ENCODE peak calls at places on chromosome 15, in eight cellular contexts. One of them, this sample, is unnamed.

GRCh38 chr15:65374831-65375401 is 2.9 kb downstream of the IGDCC3 start:
- DNase-seq in PC-9: no peak
- DNase-seq in lower leg skin: no peak
- DNase-seq in NCI-H345: no peak
- DNase-seq in lung microvascular endothelial cell: no peak
- DNase-seq in stimulated activated CD8-positive, alpha-beta memory T cell treated with anti-CD3 and anti-CD28 coated beads, Interleukin-4, amount 100 ng/mL, for 24 hours: no peak
- DNase-seq in H4: no peak
- DNase-seq in activated CD4-positive, alpha-beta T cell treated with anti-CD3 and anti-CD28 coated beads for 4 hours: no peak
- DNase-seq in this sample: no peak

GRCh38 chr15:86919581-86919980 is 839.9 kb downstream of the AGBL1 start:
- DNase-seq in PC-9: no peak
- DNase-seq in lower leg skin: no peak
- DNase-seq in NCI-H345: no peak
- DNase-seq in lung microvascular endothelial cell: no peak
- DNase-seq in stimulated activated CD8-positive, alpha-beta memory T cell treated with anti-CD3 and anti-CD28 coated beads, Interleukin-4, amount 100 ng/mL, for 24 hours: no peak
- DNase-seq in H4: no peak
- DNase-seq in activated CD4-positive, alpha-beta T cell treated with anti-CD3 and anti-CD28 coated beads for 4 hours: no peak
- DNase-seq in this sample: no peak

GRCh38 chr15:73927476-73928240 is 1.4 kb downstream of the LOXL1 start:
- DNase-seq in PC-9: peak
- DNase-seq in lower leg skin: no peak
- DNase-seq in NCI-H345: peak
- DNase-seq in lung microvascular endothelial cell: peak
- DNase-seq in stimulated activated CD8-positive, alpha-beta memory T cell treated with anti-CD3 and anti-CD28 coated beads, Interleukin-4, amount 100 ng/mL, for 24 hours: peak
- DNase-seq in H4: peak
- DNase-seq in activated CD4-positive, alpha-beta T cell treated with anti-CD3 and anti-CD28 coated beads for 4 hours: peak
- DNase-seq in this sample: no peak

GRCh38 chr15:65856821-65857455 is 12.4 kb upstream of the RAB11A start:
- DNase-seq in PC-9: peak
- DNase-seq in lower leg skin: peak
- DNase-seq in NCI-H345: peak
- DNase-seq in lung microvascular endothelial cell: peak
- DNase-seq in stimulated activated CD8-positive, alpha-beta memory T cell treated with anti-CD3 and anti-CD28 coated beads, Interleukin-4, amount 100 ng/mL, for 24 hours: peak
- DNase-seq in H4: peak
- DNase-seq in activated CD4-positive, alpha-beta T cell treated with anti-CD3 and anti-CD28 coated beads for 4 hours: peak
- DNase-seq in this sample: peak

GRCh38 chr15:65818927-65819562 is 27.0 kb upstream of the DENND4A start:
- DNase-seq in PC-9: no peak
- DNase-seq in lower leg skin: no peak
- DNase-seq in NCI-H345: no peak
- DNase-seq in lung microvascular endothelial cell: peak
- DNase-seq in stimulated activated CD8-positive, alpha-beta memory T cell treated with anti-CD3 and anti-CD28 coated beads, Interleukin-4, amount 100 ng/mL, for 24 hours: no peak
- DNase-seq in H4: no peak
- DNase-seq in activated CD4-positive, alpha-beta T cell treated with anti-CD3 and anti-CD28 coated beads for 4 hours: no peak
- DNase-seq in this sample: no peak

GRCh38 chr15:61079529-61079928 is 149.6 kb downstream of the RORA start:
- DNase-seq in PC-9: no peak
- DNase-seq in lower leg skin: no peak
- DNase-seq in NCI-H345: no peak
- DNase-seq in lung microvascular endothelial cell: no peak
- DNase-seq in stimulated activated CD8-positive, alpha-beta memory T cell treated with anti-CD3 and anti-CD28 coated beads, Interleukin-4, amount 100 ng/mL, for 24 hours: no peak
- DNase-seq in H4: no peak
- DNase-seq in activated CD4-positive, alpha-beta T cell treated with anti-CD3 and anti-CD28 coated beads for 4 hours: no peak
- DNase-seq in this sample: no peak

GRCh38 chr15:66943456-66944095 is 121.8 kb upstream of the SMAD3 start:
- DNase-seq in PC-9: no peak
- DNase-seq in lower leg skin: no peak
- DNase-seq in NCI-H345: peak
- DNase-seq in lung microvascular endothelial cell: no peak
- DNase-seq in stimulated activated CD8-positive, alpha-beta memory T cell treated with anti-CD3 and anti-CD28 coated beads, Interleukin-4, amount 100 ng/mL, for 24 hours: no peak
- DNase-seq in H4: no peak
- DNase-seq in activated CD4-positive, alpha-beta T cell treated with anti-CD3 and anti-CD28 coated beads for 4 hours: no peak
- DNase-seq in this sample: no peak

GRCh38 chr15:39270976-39271375 is 309.9 kb upstream of the THBS1 start:
- DNase-seq in PC-9: no peak
- DNase-seq in lower leg skin: no peak
- DNase-seq in NCI-H345: no peak
- DNase-seq in lung microvascular endothelial cell: peak
- DNase-seq in stimulated activated CD8-positive, alpha-beta memory T cell treated with anti-CD3 and anti-CD28 coated beads, Interleukin-4, amount 100 ng/mL, for 24 hours: no peak
- DNase-seq in H4: peak
- DNase-seq in activated CD4-positive, alpha-beta T cell treated with anti-CD3 and anti-CD28 coated beads for 4 hours: no peak
- DNase-seq in this sample: no peak

GRCh38 chr15:100788080-100788730 is 91.4 kb upstream of the ALDH1A3 start:
- DNase-seq in PC-9: no peak
- DNase-seq in lower leg skin: no peak
- DNase-seq in NCI-H345: no peak
- DNase-seq in lung microvascular endothelial cell: no peak
- DNase-seq in stimulated activated CD8-positive, alpha-beta memory T cell treated with anti-CD3 and anti-CD28 coated beads, Interleukin-4, amount 100 ng/mL, for 24 hours: no peak
- DNase-seq in H4: no peak
- DNase-seq in activated CD4-positive, alpha-beta T cell treated with anti-CD3 and anti-CD28 coated beads for 4 hours: no peak
- DNase-seq in this sample: no peak

GRCh38 chr15:61383421-61383820 is 154.3 kb upstream of the RORA start:
- DNase-seq in PC-9: no peak
- DNase-seq in lower leg skin: no peak
- DNase-seq in NCI-H345: no peak
- DNase-seq in lung microvascular endothelial cell: no peak
- DNase-seq in stimulated activated CD8-positive, alpha-beta memory T cell treated with anti-CD3 and anti-CD28 coated beads, Interleukin-4, amount 100 ng/mL, for 24 hours: no peak
- DNase-seq in H4: no peak
- DNase-seq in activated CD4-positive, alpha-beta T cell treated with anti-CD3 and anti-CD28 coated beads for 4 hours: no peak
- DNase-seq in this sample: no peak

GRCh38 chr15:71312194-71312708 is 197.0 kb downstream of the THSD4 start:
- DNase-seq in PC-9: no peak
- DNase-seq in lower leg skin: no peak
- DNase-seq in NCI-H345: no peak
- DNase-seq in lung microvascular endothelial cell: no peak
- DNase-seq in stimulated activated CD8-positive, alpha-beta memory T cell treated with anti-CD3 and anti-CD28 coated beads, Interleukin-4, amount 100 ng/mL, for 24 hours: no peak
- DNase-seq in H4: no peak
- DNase-seq in activated CD4-positive, alpha-beta T cell treated with anti-CD3 and anti-CD28 coated beads for 4 hours: no peak
- DNase-seq in this sample: no peak

GRCh38 chr15:60337069-60337468 is 60.7 kb downstream of the ANXA2 start:
- DNase-seq in PC-9: no peak
- DNase-seq in lower leg skin: no peak
- DNase-seq in NCI-H345: no peak
- DNase-seq in lung microvascular endothelial cell: no peak
- DNase-seq in stimulated activated CD8-positive, alpha-beta memory T cell treated with anti-CD3 and anti-CD28 coated beads, Interleukin-4, amount 100 ng/mL, for 24 hours: no peak
- DNase-seq in H4: no peak
- DNase-seq in activated CD4-positive, alpha-beta T cell treated with anti-CD3 and anti-CD28 coated beads for 4 hours: no peak
- DNase-seq in this sample: no peak

GRCh38 chr15:81308260-81308659 is 15.7 kb downstream of the STARD5 start:
- DNase-seq in PC-9: no peak
- DNase-seq in lower leg skin: no peak
- DNase-seq in NCI-H345: no peak
- DNase-seq in lung microvascular endothelial cell: no peak
- DNase-seq in stimulated activated CD8-positive, alpha-beta memory T cell treated with anti-CD3 and anti-CD28 coated beads, Interleukin-4, amount 100 ng/mL, for 24 hours: no peak
- DNase-seq in H4: no peak
- DNase-seq in activated CD4-positive, alpha-beta T cell treated with anti-CD3 and anti-CD28 coated beads for 4 hours: no peak
- DNase-seq in this sample: no peak

GRCh38 chr15:60006203-60006782 is 2.2 kb downstream of the FOXB1 start:
- DNase-seq in PC-9: peak
- DNase-seq in lower leg skin: no peak
- DNase-seq in NCI-H345: peak
- DNase-seq in lung microvascular endothelial cell: no peak
- DNase-seq in stimulated activated CD8-positive, alpha-beta memory T cell treated with anti-CD3 and anti-CD28 coated beads, Interleukin-4, amount 100 ng/mL, for 24 hours: peak
- DNase-seq in H4: peak
- DNase-seq in activated CD4-positive, alpha-beta T cell treated with anti-CD3 and anti-CD28 coated beads for 4 hours: peak
- DNase-seq in this sample: no peak

GRCh38 chr15:75887178-75887577 is 16.5 kb upstream of the FBXO22 start:
- DNase-seq in PC-9: no peak
- DNase-seq in lower leg skin: no peak
- DNase-seq in NCI-H345: no peak
- DNase-seq in lung microvascular endothelial cell: no peak
- DNase-seq in stimulated activated CD8-positive, alpha-beta memory T cell treated with anti-CD3 and anti-CD28 coated beads, Interleukin-4, amount 100 ng/mL, for 24 hours: no peak
- DNase-seq in H4: no peak
- DNase-seq in activated CD4-positive, alpha-beta T cell treated with anti-CD3 and anti-CD28 coated beads for 4 hours: no peak
- DNase-seq in this sample: no peak

GRCh38 chr15:96366526-96366877 is 36.0 kb downstream of the NR2F2 start:
- DNase-seq in PC-9: no peak
- DNase-seq in lower leg skin: no peak
- DNase-seq in NCI-H345: no peak
- DNase-seq in lung microvascular endothelial cell: no peak
- DNase-seq in stimulated activated CD8-positive, alpha-beta memory T cell treated with anti-CD3 and anti-CD28 coated beads, Interleukin-4, amount 100 ng/mL, for 24 hours: no peak
- DNase-seq in H4: no peak
- DNase-seq in activated CD4-positive, alpha-beta T cell treated with anti-CD3 and anti-CD28 coated beads for 4 hours: no peak
- DNase-seq in this sample: no peak

GRCh38 chr15:44023176-44023575 is 171.9 kb downstream of the FRMD5 start:
- DNase-seq in PC-9: no peak
- DNase-seq in lower leg skin: no peak
- DNase-seq in NCI-H345: no peak
- DNase-seq in lung microvascular endothelial cell: no peak
- DNase-seq in stimulated activated CD8-positive, alpha-beta memory T cell treated with anti-CD3 and anti-CD28 coated beads, Interleukin-4, amount 100 ng/mL, for 24 hours: no peak
- DNase-seq in H4: no peak
- DNase-seq in activated CD4-positive, alpha-beta T cell treated with anti-CD3 and anti-CD28 coated beads for 4 hours: no peak
- DNase-seq in this sample: no peak

GRCh38 chr15:71079208-71080044 is 35.8 kb upstream of the THSD4 start:
- DNase-seq in PC-9: peak
- DNase-seq in lower leg skin: no peak
- DNase-seq in NCI-H345: no peak
- DNase-seq in lung microvascular endothelial cell: peak
- DNase-seq in stimulated activated CD8-positive, alpha-beta memory T cell treated with anti-CD3 and anti-CD28 coated beads, Interleukin-4, amount 100 ng/mL, for 24 hours: no peak
- DNase-seq in H4: peak
- DNase-seq in activated CD4-positive, alpha-beta T cell treated with anti-CD3 and anti-CD28 coated beads for 4 hours: no peak
- DNase-seq in this sample: no peak

GRCh38 chr15:77642793-77643430 is 10.2 kb upstream of the LINGO1 start:
- DNase-seq in PC-9: no peak
- DNase-seq in lower leg skin: no peak
- DNase-seq in NCI-H345: no peak
- DNase-seq in lung microvascular endothelial cell: no peak
- DNase-seq in stimulated activated CD8-positive, alpha-beta memory T cell treated with anti-CD3 and anti-CD28 coated beads, Interleukin-4, amount 100 ng/mL, for 24 hours: no peak
- DNase-seq in H4: no peak
- DNase-seq in activated CD4-positive, alpha-beta T cell treated with anti-CD3 and anti-CD28 coated beads for 4 hours: no peak
- DNase-seq in this sample: no peak

GRCh38 chr15:51908312-51908711 is 63.3 kb downstream of the LEO1 start:
- DNase-seq in PC-9: no peak
- DNase-seq in lower leg skin: no peak
- DNase-seq in NCI-H345: no peak
- DNase-seq in lung microvascular endothelial cell: peak
- DNase-seq in stimulated activated CD8-positive, alpha-beta memory T cell treated with anti-CD3 and anti-CD28 coated beads, Interleukin-4, amount 100 ng/mL, for 24 hours: no peak
- DNase-seq in H4: peak
- DNase-seq in activated CD4-positive, alpha-beta T cell treated with anti-CD3 and anti-CD28 coated beads for 4 hours: no peak
- DNase-seq in this sample: no peak